ENCODE peak calls at places on chromosome 1, in four cellular contexts. D is PC-9, L is neural progenitor cell, G is brain microvascular endothelial cell. Y is an unnamed sample.

GRCh38 chr1:48250572-48250971 is 28.1 kb downstream of the SLC5A9 start:
- DNase-seq in D (no peak), L (no peak), G (no peak), Y (peak; percentile 19)

GRCh38 chr1:185864889-185865288 is 130.7 kb downstream of the HMCN1 start:
- DNase-seq in D (no peak), L (no peak), G (peak; percentile 98), Y (no peak)

GRCh38 chr1:40341509-40342380 is 24.7 kb upstream of the COL9A2 start:
- DNase-seq in D (no peak), L (no peak), G (no peak), Y (no peak)

GRCh38 chr1:201656670-201657032 is 117.7 kb downstream of the NAV1 start:
- DNase-seq in D (no peak), L (no peak), G (no peak), Y (no peak)

GRCh38 chr1:198611219-198611618 is 27.6 kb upstream of the PTPRC start:
- DNase-seq in D (no peak), L (no peak), G (no peak), Y (no peak)

GRCh38 chr1:201916649-201917249 is 28.1 kb downstream of the SHISA4 start:
- DNase-seq in D (peak; percentile 74), L (no peak), G (peak; percentile 87), Y (peak; percentile 58)

GRCh38 chr1:95311006-95311405 is 77.0 kb downstream of the RWDD3 start:
- DNase-seq in D (no peak), L (no peak), G (no peak), Y (no peak)

GRCh38 chr1:13617108-13617507 is 33.5 kb downstream of the PDPN start:
- DNase-seq in D (no peak), L (no peak), G (no peak), Y (no peak)

GRCh38 chr1:23537296-23537993 is 6.4 kb upstream of the E2F2 start:
- DNase-seq in D (no peak), L (no peak), G (no peak), Y (no peak)

GRCh38 chr1:18463063-18463462 is 17.7 kb upstream of the KLHDC7A start:
- DNase-seq in D (no peak), L (no peak), G (no peak), Y (no peak)

GRCh38 chr1:18464665-18465050 is 16.1 kb upstream of the KLHDC7A start:
- DNase-seq in D (peak; percentile 12), L (no peak), G (no peak), Y (peak; percentile 82)

GRCh38 chr1:18466676-18467075 is 14.1 kb upstream of the KLHDC7A start:
- DNase-seq in D (no peak), L (no peak), G (no peak), Y (no peak)

GRCh38 chr1:18461656-18462055 is 19.1 kb upstream of the KLHDC7A start:
- DNase-seq in D (no peak), L (no peak), G (no peak), Y (peak; percentile 39)

DNA sequence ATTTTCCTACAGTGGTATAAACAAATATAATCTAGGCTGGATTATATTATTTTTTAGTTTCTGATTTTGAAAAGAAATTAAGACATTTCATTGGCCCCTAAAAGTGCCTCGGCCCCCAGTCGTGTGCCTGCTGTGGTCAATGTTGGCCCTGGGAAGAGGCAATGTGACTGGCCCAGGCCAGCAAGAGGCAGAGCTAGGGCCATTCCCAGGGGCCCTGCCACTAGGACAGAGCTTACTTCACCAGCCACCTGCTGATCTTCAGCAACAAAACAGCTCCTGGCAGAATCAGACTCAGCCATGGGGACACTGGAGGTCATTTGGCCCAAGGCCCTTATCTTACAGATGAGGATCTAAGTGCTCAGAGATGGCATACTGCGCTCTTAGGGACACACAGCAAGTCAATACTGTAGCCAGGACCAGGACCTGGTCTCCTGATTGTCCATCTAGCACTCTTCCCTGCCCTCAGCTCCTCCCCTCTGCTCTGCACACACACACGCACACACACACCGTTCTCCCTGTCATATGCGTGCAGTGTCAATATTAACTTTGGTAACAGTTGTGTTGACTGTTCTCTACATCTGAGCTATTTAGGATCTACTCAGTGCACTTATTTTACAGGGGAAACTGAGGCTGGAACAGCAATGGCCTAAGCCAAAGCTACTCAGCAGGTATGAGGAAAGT is 16.6 kb upstream of the KLHDC7A start:
- DNase-seq in D (no peak), L (no peak), G (no peak), Y (peak; percentile 78)
- H3K36me3 ChIP-seq in D (no peaks in the 10 kb centered on the region), L (no peaks in the 10 kb centered on the region), G (no peaks in the 10 kb centered on the region), Y (no peaks in the 10 kb centered on the region)

DNA sequence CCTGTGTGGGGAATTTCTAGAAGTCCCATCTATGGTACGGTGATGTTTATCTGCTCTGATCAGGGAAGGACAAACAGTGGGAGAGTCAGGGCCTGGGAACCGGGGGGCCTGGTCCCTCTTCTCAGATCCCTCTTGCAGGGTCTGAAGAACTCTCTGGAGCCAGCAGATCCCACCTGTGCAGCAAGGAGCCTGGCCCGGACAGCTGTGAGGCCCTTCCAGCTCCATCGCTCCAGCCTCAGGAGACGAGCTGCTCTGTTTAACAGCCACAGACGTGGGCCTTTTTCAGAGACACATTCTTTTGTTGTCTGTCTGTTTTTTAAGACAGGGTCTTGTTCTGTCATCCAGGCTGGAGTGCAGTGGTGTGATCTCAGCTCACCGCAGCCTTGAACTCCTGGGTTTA is 14.5 kb downstream of the C1orf174 start:
- DNase-seq in D (no peak), L (no peak), G (no peak), Y (no peak)
- H3K36me3 ChIP-seq in D (no peaks in the 10 kb centered on the region), L (no peaks in the 10 kb centered on the region), G (peaks cover 45% of the 10 kb centered on the region), Y (peaks cover 12% of the 10 kb centered on the region)

GRCh38 chr1:116382321-116382720 is 9.3 kb downstream of the ATP1A1 start:
- DNase-seq in D (no peak), L (no peak), G (no peak), Y (no peak)
- H3K36me3 ChIP-seq in D (peaks cover 84% of the 10 kb centered on the region), L (peaks cover 8% of the 10 kb centered on the region), G (peaks cover 23% of the 10 kb centered on the region), Y (peaks cover 11% of the 10 kb centered on the region)

DNA sequence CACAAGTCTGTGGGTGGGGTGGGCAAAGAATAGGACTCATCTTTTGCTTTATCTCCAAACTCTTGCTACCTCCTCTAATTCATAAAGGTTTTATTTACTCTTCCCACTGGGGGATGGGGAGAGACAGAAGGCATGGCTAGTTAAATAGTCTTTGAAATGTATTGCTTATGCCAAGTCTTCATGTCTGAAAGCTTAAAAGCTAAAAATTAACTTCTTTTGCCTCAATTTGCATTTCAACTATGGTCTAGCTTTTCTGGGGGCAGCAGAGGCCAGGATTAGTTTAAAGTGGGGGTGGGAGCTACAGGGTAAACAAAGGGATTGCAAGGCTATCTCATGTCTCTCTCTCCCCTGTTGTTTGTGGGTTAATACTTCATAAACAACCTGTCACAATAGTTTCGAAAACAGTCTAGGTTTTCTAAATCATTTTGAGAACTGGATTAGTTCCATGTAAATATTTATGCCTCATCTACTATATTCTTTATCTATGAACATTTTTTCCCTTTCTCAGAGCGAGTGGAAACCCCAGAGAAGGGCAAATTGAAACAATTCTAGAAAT is 182.0 kb downstream of the GIPC2 start:
- DNase-seq in D (no peak), L (no peak), G (no peak), Y (no peak)
- H3K36me3 ChIP-seq in D (no peaks in the 10 kb centered on the region), L (no peaks in the 10 kb centered on the region), G (no peaks in the 10 kb centered on the region), Y (no peaks in the 10 kb centered on the region)

DNA sequence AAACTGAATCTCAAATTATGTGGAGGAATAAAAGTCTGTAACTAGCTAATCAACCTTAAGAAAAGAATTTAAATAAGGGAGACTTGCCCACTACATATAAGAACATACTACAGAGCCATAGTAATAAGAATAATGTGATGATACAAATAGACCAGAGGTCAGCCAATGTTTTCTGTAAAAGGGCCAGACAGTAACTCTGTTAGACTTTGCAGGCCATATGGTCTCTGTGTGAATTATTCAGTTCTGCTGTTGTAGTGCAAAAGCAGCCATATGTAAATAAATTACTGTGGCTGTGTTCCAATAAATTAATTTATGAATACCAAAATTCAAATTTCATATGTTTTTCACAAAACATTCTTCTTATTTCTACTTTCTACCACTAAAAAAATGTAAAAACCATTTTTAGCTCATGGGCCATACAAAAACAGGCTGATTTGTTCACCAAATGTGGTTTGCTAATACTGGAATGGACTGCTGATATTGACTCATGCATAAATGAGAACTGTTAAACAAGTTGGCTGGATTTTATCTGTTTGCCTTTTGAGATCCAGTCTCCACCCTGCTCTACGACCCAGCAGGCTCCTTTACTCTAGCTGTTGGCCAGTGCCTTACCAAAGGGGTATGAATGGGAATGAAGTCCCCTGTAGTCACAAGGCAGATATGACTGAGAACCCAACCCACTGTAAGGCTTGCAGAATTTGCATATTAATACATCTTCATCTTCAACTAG is 98.2 kb upstream of the ZNHIT6 start:
- DNase-seq in D (no peak), L (no peak), G (no peak), Y (no peak)
- H3K36me3 ChIP-seq in D (no peaks in the 10 kb centered on the region), L (no peaks in the 10 kb centered on the region), G (no peaks in the 10 kb centered on the region), Y (no peaks in the 10 kb centered on the region)

GRCh38 chr1:2177541-2177940 is 17.0 kb downstream of the FAAP20 start:
- DNase-seq in D (no peak), L (no peak), G (no peak), Y (no peak)
- H3K36me3 ChIP-seq in D (no peaks in the 10 kb centered on the region), L (no peaks in the 10 kb centered on the region), G (no peaks in the 10 kb centered on the region), Y (no peaks in the 10 kb centered on the region)

GRCh38 chr1:21830792-21831453 is 18.9 kb downstream of the LDLRAD2 start:
- DNase-seq in D (no peak), L (no peak), G (no peak), Y (no peak)

GRCh38 chr1:21827141-21827679 is 15.1 kb downstream of the LDLRAD2 start:
- DNase-seq in D (no peak), L (no peak), G (no peak), Y (no peak)

GRCh38 chr1:21828506-21829210 is 16.6 kb downstream of the LDLRAD2 start:
- DNase-seq in D (no peak), L (no peak), G (no peak), Y (no peak)

GRCh38 chr1:21828075-21828474 is 16.0 kb downstream of the LDLRAD2 start:
- DNase-seq in D (no peak), L (no peak), G (no peak), Y (no peak)

GRCh38 chr1:21829294-21829693 is 17.2 kb downstream of the LDLRAD2 start:
- DNase-seq in D (no peak), L (no peak), G (no peak), Y (no peak)
- H3K36me3 ChIP-seq in D (no peaks in the 10 kb centered on the region), L (peaks cover 6% of the 10 kb centered on the region), G (peaks cover 72% of the 10 kb centered on the region), Y (peaks cover 8% of the 10 kb centered on the region)

GRCh38 chr1:35437200-35437599 is 120.0 kb downstream of the KIAA0319L start:
- DNase-seq in D (no peak), L (no peak), G (no peak), Y (no peak)
- H3K36me3 ChIP-seq in D (no peaks in the 10 kb centered on the region), L (peaks cover 3% of the 10 kb centered on the region), G (peaks cover 49% of the 10 kb centered on the region), Y (peaks cover 47% of the 10 kb centered on the region)

Y was measured in body of pancreas.